ENCODE peak calls at places on chromosomes 5 and 9, in six cellular contexts. C is psoas muscle; K is tibial artery; R is lung; G is stimulated activated CD4-positive, alpha-beta T cell treated with anti-CD3 and anti-CD28 coated beads, Interleukin-4, amount 100 ng/mL, for 48 hours; P is HL-60. U is an unnamed sample.
A peak's percentile ranks its signal among the peaks of the same experiment; 100 is the strongest.

GRCh38 chr9:116589392-116590354 is 97.4 kb upstream of the TRIM32 start:
- DNase-seq in C (no peak), K (no peak), R (no peak), G (peak; percentile 6), P (peak; percentile 30), U (peak; percentile 19)

GRCh38 chr9:22446950-22447606 is 454 bp downstream of the DMRTA1 start:
- DNase-seq in C (peak; percentile 82), K (peak; percentile 68), R (peak; percentile 57), G (peak; percentile 25), P (no peak), U (peak; percentile 78)

GRCh38 chr5:37838152-37838932 is 1.5 kb downstream of the GDNF start:
- DNase-seq in C (peak; percentile 64), K (no peak), R (no peak), G (no peak), P (no peak), U (no peak)

GRCh38 chr9:88049677-88050307 is 75.5 kb upstream of the CDK20 start:
- DNase-seq in C (no peak), K (no peak), R (no peak), G (no peak), P (no peak), U (no peak)

GRCh38 chr9:37602817-37603216 is 10.4 kb upstream of the TOMM5 start:
- DNase-seq in C (peak; percentile 87), K (no peak), R (no peak), G (no peak), P (no peak), U (no peak)

GRCh38 chr5:127887282-127887681 is 184.1 kb downstream of the CCDC192 start:
- DNase-seq in C (no peak), K (no peak), R (no peak), G (no peak), P (no peak), U (no peak)

GRCh38 chr9:115262477-115262876 is 144.5 kb upstream of the TNC start:
- DNase-seq in C (peak; percentile 49), K (no peak), R (peak; percentile 66), G (no peak), P (no peak), U (peak; percentile 80)

GRCh38 chr9:86741311-86742215 is 205.7 kb downstream of the GAS1 start:
- DNase-seq in C (no peak), K (no peak), R (no peak), G (no peak), P (no peak), U (peak; percentile 50)

GRCh38 chr9:121960665-121961064 is 132.4 kb downstream of the TTLL11 start:
- DNase-seq in C (no peak), K (no peak), R (no peak), G (no peak), P (no peak), U (no peak)